ENCODE peak calls at places on chromosomes 5 and 9, in ten cellular contexts. One of them, this sample, is unnamed.

GRCh38 chr9:79308012-79308411 is 263.8 kb upstream of the TLE4 start:
- DNase-seq in psoas muscle: no peak
- DNase-seq in ovary: no peak
- DNase-seq in progenitor cell of endocrine pancreas: no peak
- DNase-seq in spleen: no peak
- DNase-seq in heart right ventricle: no peak
- DNase-seq in sigmoid colon: no peak
- DNase-seq in foreskin fibroblast: no peak
- DNase-seq in AG04450: no peak
- DNase-seq in BJ: no peak
- DNase-seq in this sample: no peak

GRCh38 chr5:127425037-127425436 is 92.4 kb upstream of the PRRC1 start:
- DNase-seq in BJ: no peak
- DNase-seq in sigmoid colon: no peak
- DNase-seq in foreskin fibroblast: peak; percentile 38
- DNase-seq in psoas muscle: no peak
- DNase-seq in progenitor cell of endocrine pancreas: no peak
- DNase-seq in heart right ventricle: no peak
- DNase-seq in spleen: no peak
- DNase-seq in ovary: no peak
- DNase-seq in AG04450: no peak
- DNase-seq in this sample: no peak

GRCh38 chr9:109506097-109506712 is 8.1 kb upstream of the PTPN3 start:
- DNase-seq in AG04450: no peak
- DNase-seq in ovary: no peak
- DNase-seq in BJ: no peak
- DNase-seq in progenitor cell of endocrine pancreas: no peak
- DNase-seq in heart right ventricle: no peak
- DNase-seq in psoas muscle: no peak
- DNase-seq in sigmoid colon: no peak
- DNase-seq in spleen: no peak
- DNase-seq in foreskin fibroblast: no peak
- DNase-seq in this sample: no peak

GRCh38 chr9:126432659-126433058 is 106.0 kb downstream of the MVB12B start:
- DNase-seq in foreskin fibroblast: no peak
- DNase-seq in psoas muscle: no peak
- DNase-seq in BJ: no peak
- DNase-seq in spleen: no peak
- DNase-seq in progenitor cell of endocrine pancreas: no peak
- DNase-seq in AG04450: no peak
- DNase-seq in heart right ventricle: no peak
- DNase-seq in sigmoid colon: no peak
- DNase-seq in ovary: no peak
- DNase-seq in this sample: no peak

GRCh38 chr5:153584131-153584530 is 93.7 kb downstream of the GRIA1 start:
- DNase-seq in progenitor cell of endocrine pancreas: no peak
- DNase-seq in sigmoid colon: no peak
- DNase-seq in heart right ventricle: no peak
- DNase-seq in AG04450: no peak
- DNase-seq in ovary: no peak
- DNase-seq in spleen: no peak
- DNase-seq in BJ: peak; percentile 30
- DNase-seq in psoas muscle: no peak
- DNase-seq in foreskin fibroblast: peak; percentile 89
- DNase-seq in this sample: no peak

GRCh38 chr9:91361294-91362201 is at the start of gene AUH:
- DNase-seq in spleen: peak; percentile 97
- DNase-seq in ovary: peak; percentile 84
- DNase-seq in psoas muscle: peak; percentile 87
- DNase-seq in foreskin fibroblast: peak; percentile 94
- DNase-seq in sigmoid colon: peak; percentile 92
- DNase-seq in heart right ventricle: peak; percentile 90
- DNase-seq in AG04450: no peak
- DNase-seq in progenitor cell of endocrine pancreas: peak; percentile 85
- DNase-seq in BJ: no peak
- DNase-seq in this sample: peak; percentile 87

GRCh38 chr5:102561894-102562760 is 63.3 kb upstream of the SLCO6A1 start:
- DNase-seq in psoas muscle: no peak
- DNase-seq in progenitor cell of endocrine pancreas: no peak
- DNase-seq in spleen: no peak
- DNase-seq in AG04450: no peak
- DNase-seq in sigmoid colon: no peak
- DNase-seq in foreskin fibroblast: peak; percentile 17
- DNase-seq in ovary: no peak
- DNase-seq in BJ: no peak
- DNase-seq in heart right ventricle: peak; percentile 11
- DNase-seq in this sample: no peak

GRCh38 chr9:16058131-16058549 is 505.3 kb downstream of the CCDC171 start:
- DNase-seq in foreskin fibroblast: peak; percentile 85
- DNase-seq in sigmoid colon: no peak
- DNase-seq in AG04450: no peak
- DNase-seq in heart right ventricle: no peak
- DNase-seq in spleen: no peak
- DNase-seq in ovary: no peak
- DNase-seq in progenitor cell of endocrine pancreas: no peak
- DNase-seq in psoas muscle: no peak
- DNase-seq in BJ: no peak
- DNase-seq in this sample: no peak

GRCh38 chr9:108722396-108722795 is 133.4 kb downstream of the ACTL7B start:
- DNase-seq in spleen: no peak
- DNase-seq in progenitor cell of endocrine pancreas: no peak
- DNase-seq in BJ: no peak
- DNase-seq in foreskin fibroblast: no peak
- DNase-seq in ovary: no peak
- DNase-seq in heart right ventricle: no peak
- DNase-seq in psoas muscle: peak; percentile 64
- DNase-seq in AG04450: no peak
- DNase-seq in sigmoid colon: no peak
- DNase-seq in this sample: no peak

GRCh38 chr5:129459485-129460120 is 495 bp upstream of the ADAMTS19 start:
- DNase-seq in BJ: no peak
- DNase-seq in progenitor cell of endocrine pancreas: peak; percentile 46
- DNase-seq in AG04450: no peak
- DNase-seq in spleen: peak; percentile 68
- DNase-seq in ovary: peak; percentile 10
- DNase-seq in heart right ventricle: peak; percentile 36
- DNase-seq in sigmoid colon: no peak
- DNase-seq in foreskin fibroblast: peak; percentile 78
- DNase-seq in psoas muscle: peak; percentile 16
- DNase-seq in this sample: no peak

GRCh38 chr5:148949871-148950863 is 112.7 kb downstream of the SH3TC2 start:
- DNase-seq in sigmoid colon: peak; percentile 96
- DNase-seq in heart right ventricle: peak; percentile 48
- DNase-seq in progenitor cell of endocrine pancreas: no peak
- DNase-seq in psoas muscle: peak; percentile 73
- DNase-seq in spleen: no peak
- DNase-seq in foreskin fibroblast: peak; percentile 84
- DNase-seq in ovary: no peak
- DNase-seq in AG04450: no peak
- DNase-seq in BJ: no peak
- DNase-seq in this sample: no peak

GRCh38 chr9:23683476-23684095 is 142.5 kb downstream of the ELAVL2 start:
- DNase-seq in psoas muscle: no peak
- DNase-seq in foreskin fibroblast: no peak
- DNase-seq in ovary: no peak
- DNase-seq in BJ: no peak
- DNase-seq in AG04450: no peak
- DNase-seq in sigmoid colon: no peak
- DNase-seq in spleen: no peak
- DNase-seq in heart right ventricle: no peak
- DNase-seq in progenitor cell of endocrine pancreas: no peak
- DNase-seq in this sample: no peak

GRCh38 chr9:117466111-117466510 is 51.3 kb upstream of the ASTN2 start:
- DNase-seq in progenitor cell of endocrine pancreas: no peak
- DNase-seq in BJ: no peak
- DNase-seq in psoas muscle: no peak
- DNase-seq in heart right ventricle: no peak
- DNase-seq in sigmoid colon: no peak
- DNase-seq in ovary: no peak
- DNase-seq in foreskin fibroblast: no peak
- DNase-seq in AG04450: no peak
- DNase-seq in spleen: no peak
- DNase-seq in this sample: no peak

GRCh38 chr9:76905984-76906861 is at the start of gene PRUNE2:
- DNase-seq in progenitor cell of endocrine pancreas: peak; percentile 93
- DNase-seq in foreskin fibroblast: peak; percentile 95
- DNase-seq in BJ: no peak
- DNase-seq in AG04450: peak; percentile 43
- DNase-seq in ovary: peak; percentile 36
- DNase-seq in psoas muscle: peak; percentile 69
- DNase-seq in heart right ventricle: peak; percentile 46
- DNase-seq in spleen: no peak
- DNase-seq in sigmoid colon: peak; percentile 94
- DNase-seq in this sample: no peak

GRCh38 chr5:124678992-124679519 is 67.4 kb downstream of the ZNF608 start:
- DNase-seq in heart right ventricle: no peak
- DNase-seq in ovary: no peak
- DNase-seq in spleen: no peak
- DNase-seq in psoas muscle: no peak
- DNase-seq in sigmoid colon: no peak
- DNase-seq in foreskin fibroblast: no peak
- DNase-seq in progenitor cell of endocrine pancreas: no peak
- DNase-seq in AG04450: no peak
- DNase-seq in BJ: no peak
- DNase-seq in this sample: no peak

GRCh38 chr5:124679578-124680210 is 66.7 kb downstream of the ZNF608 start:
- DNase-seq in foreskin fibroblast: no peak
- DNase-seq in BJ: no peak
- DNase-seq in sigmoid colon: no peak
- DNase-seq in spleen: no peak
- DNase-seq in AG04450: no peak
- DNase-seq in ovary: no peak
- DNase-seq in progenitor cell of endocrine pancreas: no peak
- DNase-seq in psoas muscle: no peak
- DNase-seq in heart right ventricle: no peak
- DNase-seq in this sample: no peak

GRCh38 chr5:124677376-124677998 is 69.0 kb downstream of the ZNF608 start:
- DNase-seq in ovary: no peak
- DNase-seq in heart right ventricle: no peak
- DNase-seq in BJ: no peak
- DNase-seq in psoas muscle: no peak
- DNase-seq in AG04450: no peak
- DNase-seq in progenitor cell of endocrine pancreas: no peak
- DNase-seq in sigmoid colon: peak; percentile 83
- DNase-seq in foreskin fibroblast: peak; percentile 57
- DNase-seq in spleen: no peak
- DNase-seq in this sample: no peak

GRCh38 chr5:124677999-124678385 is 68.4 kb downstream of the ZNF608 start:
- DNase-seq in AG04450: no peak
- DNase-seq in heart right ventricle: no peak
- DNase-seq in foreskin fibroblast: no peak
- DNase-seq in BJ: no peak
- DNase-seq in progenitor cell of endocrine pancreas: no peak
- DNase-seq in psoas muscle: no peak
- DNase-seq in spleen: no peak
- DNase-seq in sigmoid colon: no peak
- DNase-seq in ovary: no peak
- DNase-seq in this sample: no peak

DNA sequence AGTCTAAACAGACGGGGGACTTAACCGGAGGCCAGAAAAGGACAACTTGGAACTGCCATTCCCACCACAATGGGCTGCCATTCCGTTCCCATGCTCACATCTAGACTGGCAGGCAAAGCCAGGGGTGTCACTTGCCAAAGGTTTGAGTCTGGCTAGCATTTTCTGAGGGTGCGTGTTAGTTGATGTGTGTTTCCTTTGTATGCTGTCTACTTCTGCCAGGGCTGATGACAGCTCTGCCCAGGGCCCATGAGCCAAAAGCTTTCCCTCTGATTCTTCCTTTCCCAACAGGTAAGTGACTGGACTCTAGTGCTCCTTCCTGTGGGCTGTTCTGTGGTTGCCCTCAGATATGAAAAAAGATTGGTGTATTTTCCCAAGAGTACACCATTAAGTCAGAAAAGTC is 68.0 kb downstream of the ZNF608 start:
- DNase-seq in spleen: no peak
- DNase-seq in foreskin fibroblast: no peak
- DNase-seq in BJ: no peak
- DNase-seq in sigmoid colon: peak; percentile 62
- DNase-seq in heart right ventricle: peak; percentile 21
- DNase-seq in psoas muscle: no peak
- DNase-seq in AG04450: no peak
- DNase-seq in ovary: no peak
- DNase-seq in progenitor cell of endocrine pancreas: no peak
- DNase-seq in this sample: no peak
- TF ChIP-seq CTCF in spleen: no peak
- TF ChIP-seq CTCF in foreskin fibroblast: no peak
- TF ChIP-seq CTCF in BJ: no peak
- TF ChIP-seq CTCF in sigmoid colon: no peak
- TF ChIP-seq CTCF in heart right ventricle: no peak
- TF ChIP-seq CTCF in psoas muscle: no peak
- TF ChIP-seq CTCF in AG04450: no peak
- TF ChIP-seq CTCF in ovary: no peak
- TF ChIP-seq CTCF in progenitor cell of endocrine pancreas: no peak
- TF ChIP-seq CTCF in this sample: no peak

GRCh38 chr5:178465228-178465860 is 124.8 kb downstream of the COL23A1 start:
- DNase-seq in ovary: no peak
- DNase-seq in psoas muscle: no peak
- DNase-seq in sigmoid colon: no peak
- DNase-seq in AG04450: no peak
- DNase-seq in BJ: no peak
- DNase-seq in foreskin fibroblast: no peak
- DNase-seq in spleen: no peak
- DNase-seq in heart right ventricle: no peak
- DNase-seq in progenitor cell of endocrine pancreas: no peak
- DNase-seq in this sample: no peak
- TF ChIP-seq CTCF in ovary: no peak
- TF ChIP-seq CTCF in psoas muscle: no peak
- TF ChIP-seq CTCF in sigmoid colon: no peak
- TF ChIP-seq CTCF in AG04450: no peak
- TF ChIP-seq CTCF in BJ: no peak
- TF ChIP-seq CTCF in foreskin fibroblast: no peak
- TF ChIP-seq CTCF in spleen: no peak
- TF ChIP-seq CTCF in heart right ventricle: no peak
- TF ChIP-seq CTCF in progenitor cell of endocrine pancreas: no peak
- TF ChIP-seq CTCF in this sample: no peak

GRCh38 chr5:170631471-170632195 is 127.8 kb downstream of the KCNIP1 start:
- DNase-seq in spleen: peak; percentile 73
- DNase-seq in ovary: no peak
- DNase-seq in foreskin fibroblast: peak; percentile 15
- DNase-seq in AG04450: no peak
- DNase-seq in progenitor cell of endocrine pancreas: peak; percentile 21
- DNase-seq in BJ: no peak
- DNase-seq in psoas muscle: no peak
- DNase-seq in sigmoid colon: peak; percentile 68
- DNase-seq in heart right ventricle: peak; percentile 28
- DNase-seq in this sample: no peak
- TF ChIP-seq CTCF in spleen: no peak
- TF ChIP-seq CTCF in ovary: no peak
- TF ChIP-seq CTCF in foreskin fibroblast: peak; percentile 12
- TF ChIP-seq CTCF in AG04450: peak; percentile 35
- TF ChIP-seq CTCF in progenitor cell of endocrine pancreas: peak; percentile 53
- TF ChIP-seq CTCF in BJ: peak; percentile 9
- TF ChIP-seq CTCF in psoas muscle: peak; percentile 4
- TF ChIP-seq CTCF in sigmoid colon: no peak
- TF ChIP-seq CTCF in heart right ventricle: peak; percentile 38
- TF ChIP-seq CTCF in this sample: no peak

DNA sequence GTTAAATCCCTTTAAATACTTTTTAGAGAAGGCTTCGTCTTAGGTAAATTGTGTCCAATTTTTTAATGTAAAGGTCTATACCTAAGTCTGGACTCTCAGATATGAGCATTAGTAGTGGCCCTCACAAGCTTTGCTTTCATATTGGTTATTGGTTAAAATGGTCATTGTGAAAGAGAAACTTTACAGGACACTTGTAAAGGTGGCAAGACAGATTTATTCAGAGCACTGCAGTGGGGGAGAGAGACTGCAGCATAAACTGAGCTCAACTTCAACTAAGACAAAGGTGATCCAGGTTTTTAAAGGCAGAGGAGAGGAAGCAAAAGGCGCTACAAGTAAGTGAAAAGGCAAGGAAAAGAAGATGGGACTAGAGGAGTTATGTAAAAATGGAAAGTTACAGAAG is 157.7 kb downstream of the PARP8 start:
- DNase-seq in heart right ventricle: no peak
- DNase-seq in AG04450: no peak
- DNase-seq in foreskin fibroblast: no peak
- DNase-seq in sigmoid colon: no peak
- DNase-seq in ovary: no peak
- DNase-seq in BJ: no peak
- DNase-seq in spleen: no peak
- DNase-seq in psoas muscle: no peak
- DNase-seq in progenitor cell of endocrine pancreas: no peak
- DNase-seq in this sample: no peak
- TF ChIP-seq CTCF in heart right ventricle: no peak
- TF ChIP-seq CTCF in AG04450: no peak
- TF ChIP-seq CTCF in foreskin fibroblast: no peak
- TF ChIP-seq CTCF in sigmoid colon: no peak
- TF ChIP-seq CTCF in ovary: no peak
- TF ChIP-seq CTCF in BJ: no peak
- TF ChIP-seq CTCF in spleen: no peak
- TF ChIP-seq CTCF in psoas muscle: no peak
- TF ChIP-seq CTCF in progenitor cell of endocrine pancreas: no peak
- TF ChIP-seq CTCF in this sample: no peak

This sample was measured in natural killer cell.